ENCODE peak calls at places on chromosomes 1 and 21, in seven cellular contexts. One of them, this sample, is unnamed. For H3K9me3, the result is how much of the 10 kb centered on the place peaks cover.

GRCh38 chr1:26723013-26723991 is 27.5 kb downstream of the ARID1A start:
- DNase-seq in cardiac muscle cell: peak
- DNase-seq in heart right ventricle: peak
- DNase-seq in BE2C: peak
- DNase-seq in breast epithelium: peak
- DNase-seq in PC-3: peak
- DNase-seq in A549: peak
- DNase-seq in this sample: peak

GRCh38 chr1:30405631-30406212 is 317.7 kb downstream of the MATN1 start:
- DNase-seq in cardiac muscle cell: no peak
- DNase-seq in heart right ventricle: no peak
- DNase-seq in BE2C: no peak
- DNase-seq in breast epithelium: peak
- DNase-seq in PC-3: no peak
- DNase-seq in A549: no peak
- DNase-seq in this sample: no peak

GRCh38 chr1:116951175-116951935 is 41.6 kb downstream of the PTGFRN start:
- DNase-seq in cardiac muscle cell: no peak
- DNase-seq in heart right ventricle: no peak
- DNase-seq in BE2C: no peak
- DNase-seq in breast epithelium: no peak
- DNase-seq in PC-3: peak
- DNase-seq in A549: no peak
- DNase-seq in this sample: peak

GRCh38 chr1:209802117-209802779 is 3.7 kb downstream of the IRF6 start:
- DNase-seq in cardiac muscle cell: no peak
- DNase-seq in heart right ventricle: no peak
- DNase-seq in BE2C: peak
- DNase-seq in breast epithelium: no peak
- DNase-seq in PC-3: no peak
- DNase-seq in A549: no peak
- DNase-seq in this sample: no peak

GRCh38 chr1:172719694-172720138 is 60.8 kb downstream of the FASLG start:
- DNase-seq in cardiac muscle cell: peak
- DNase-seq in heart right ventricle: no peak
- DNase-seq in BE2C: no peak
- DNase-seq in breast epithelium: no peak
- DNase-seq in PC-3: peak
- DNase-seq in A549: peak
- DNase-seq in this sample: no peak

GRCh38 chr1:90344963-90345730 is 350.2 kb downstream of the ZNF326 start:
- DNase-seq in cardiac muscle cell: no peak
- DNase-seq in heart right ventricle: no peak
- DNase-seq in BE2C: no peak
- DNase-seq in breast epithelium: no peak
- DNase-seq in PC-3: no peak
- DNase-seq in A549: no peak
- DNase-seq in this sample: no peak

GRCh38 chr1:145889722-145890121 is 4.1 kb upstream of the ANKRD35 start:
- DNase-seq in cardiac muscle cell: peak
- DNase-seq in heart right ventricle: no peak
- DNase-seq in BE2C: no peak
- DNase-seq in breast epithelium: no peak
- DNase-seq in PC-3: peak
- DNase-seq in A549: no peak
- DNase-seq in this sample: no peak

GRCh38 chr1:203133969-203134725 is 6.6 kb downstream of the ADORA1 start:
- DNase-seq in cardiac muscle cell: no peak
- DNase-seq in heart right ventricle: no peak
- DNase-seq in BE2C: no peak
- DNase-seq in breast epithelium: no peak
- DNase-seq in PC-3: peak
- DNase-seq in A549: no peak
- DNase-seq in this sample: peak

GRCh38 chr1:212291505-212292134 is 6.4 kb downstream of the PPP2R5A start:
- DNase-seq in cardiac muscle cell: peak
- DNase-seq in heart right ventricle: no peak
- DNase-seq in BE2C: peak
- DNase-seq in breast epithelium: no peak
- DNase-seq in PC-3: peak
- DNase-seq in A549: peak
- DNase-seq in this sample: no peak

GRCh38 chr1:15942661-15943514 is 33.0 kb downstream of the ZBTB17 start:
- DNase-seq in cardiac muscle cell: no peak
- DNase-seq in heart right ventricle: no peak
- DNase-seq in BE2C: no peak
- DNase-seq in breast epithelium: no peak
- DNase-seq in PC-3: no peak
- DNase-seq in A549: no peak
- DNase-seq in this sample: no peak

GRCh38 chr1:110055493-110056283 is 14.8 kb downstream of the ALX3 start:
- DNase-seq in cardiac muscle cell: no peak
- DNase-seq in heart right ventricle: no peak
- DNase-seq in BE2C: no peak
- DNase-seq in breast epithelium: no peak
- DNase-seq in PC-3: no peak
- DNase-seq in A549: no peak
- DNase-seq in this sample: no peak

GRCh38 chr21:42455196-42455595 is 40.8 kb downstream of the RSPH1 start:
- DNase-seq in cardiac muscle cell: no peak
- DNase-seq in heart right ventricle: no peak
- DNase-seq in BE2C: no peak
- DNase-seq in breast epithelium: no peak
- DNase-seq in PC-3: no peak
- DNase-seq in A549: no peak
- DNase-seq in this sample: no peak

GRCh38 chr21:25176637-25177412 is 430.5 kb downstream of the MRPL39 start:
- DNase-seq in cardiac muscle cell: no peak
- DNase-seq in heart right ventricle: no peak
- DNase-seq in BE2C: no peak
- DNase-seq in breast epithelium: no peak
- DNase-seq in PC-3: peak
- DNase-seq in A549: no peak
- DNase-seq in this sample: no peak

GRCh38 chr1:10788592-10789006 is 7.8 kb downstream of the CASZ1 start:
- DNase-seq in cardiac muscle cell: peak
- DNase-seq in heart right ventricle: peak
- DNase-seq in BE2C: peak
- DNase-seq in breast epithelium: no peak
- DNase-seq in PC-3: peak
- DNase-seq in A549: peak
- DNase-seq in this sample: peak

GRCh38 chr1:210855440-210855839 is 278.5 kb downstream of the KCNH1 start:
- DNase-seq in cardiac muscle cell: peak
- DNase-seq in heart right ventricle: no peak
- DNase-seq in BE2C: no peak
- DNase-seq in breast epithelium: no peak
- DNase-seq in PC-3: no peak
- DNase-seq in A549: no peak
- DNase-seq in this sample: no peak

GRCh38 chr1:203171341-203172183 is 4.1 kb downstream of the MYBPH start:
- DNase-seq in cardiac muscle cell: no peak
- DNase-seq in heart right ventricle: no peak
- DNase-seq in BE2C: no peak
- DNase-seq in breast epithelium: no peak
- DNase-seq in PC-3: no peak
- DNase-seq in A549: no peak
- DNase-seq in this sample: no peak

GRCh38 chr1:47703981-47704596 is 266.2 kb downstream of the FOXD2 start:
- DNase-seq in cardiac muscle cell: no peak
- DNase-seq in heart right ventricle: no peak
- DNase-seq in BE2C: no peak
- DNase-seq in breast epithelium: no peak
- DNase-seq in PC-3: peak
- DNase-seq in A549: peak
- DNase-seq in this sample: no peak

GRCh38 chr1:159091547-159092397 is 15.2 kb upstream of the AIM2 start:
- DNase-seq in cardiac muscle cell: no peak
- DNase-seq in heart right ventricle: no peak
- DNase-seq in BE2C: no peak
- DNase-seq in breast epithelium: no peak
- DNase-seq in PC-3: peak
- DNase-seq in A549: no peak
- DNase-seq in this sample: no peak

GRCh38 chr1:203147376-203147775 is 19.9 kb downstream of the ADORA1 start:
- DNase-seq in cardiac muscle cell: no peak
- DNase-seq in heart right ventricle: no peak
- DNase-seq in BE2C: no peak
- DNase-seq in breast epithelium: peak
- DNase-seq in PC-3: no peak
- DNase-seq in A549: no peak
- DNase-seq in this sample: no peak

GRCh38 chr1:219416598-219417238 is 196.2 kb downstream of the ZC3H11B start:
- DNase-seq in cardiac muscle cell: peak
- DNase-seq in heart right ventricle: peak
- DNase-seq in BE2C: peak
- DNase-seq in breast epithelium: no peak
- DNase-seq in PC-3: peak
- DNase-seq in A549: peak
- DNase-seq in this sample: peak

GRCh38 chr21:16594191-16594590 is 864.4 kb downstream of the USP25 start:
- DNase-seq in cardiac muscle cell: no peak
- DNase-seq in heart right ventricle: no peak
- DNase-seq in BE2C: no peak
- DNase-seq in breast epithelium: no peak
- DNase-seq in PC-3: no peak
- DNase-seq in A549: no peak
- DNase-seq in this sample: no peak

GRCh38 chr21:28550057-28550825 is 442.4 kb downstream of the LTN1 start:
- DNase-seq in cardiac muscle cell: no peak
- DNase-seq in heart right ventricle: no peak
- DNase-seq in BE2C: no peak
- DNase-seq in breast epithelium: no peak
- DNase-seq in PC-3: peak
- DNase-seq in A549: no peak
- DNase-seq in this sample: no peak

GRCh38 chr1:244006961-244007360 is 44.1 kb upstream of the ZBTB18 start:
- DNase-seq in cardiac muscle cell: no peak
- DNase-seq in heart right ventricle: no peak
- DNase-seq in BE2C: no peak
- DNase-seq in breast epithelium: no peak
- DNase-seq in PC-3: no peak
- DNase-seq in A549: no peak
- DNase-seq in this sample: no peak

DNA sequence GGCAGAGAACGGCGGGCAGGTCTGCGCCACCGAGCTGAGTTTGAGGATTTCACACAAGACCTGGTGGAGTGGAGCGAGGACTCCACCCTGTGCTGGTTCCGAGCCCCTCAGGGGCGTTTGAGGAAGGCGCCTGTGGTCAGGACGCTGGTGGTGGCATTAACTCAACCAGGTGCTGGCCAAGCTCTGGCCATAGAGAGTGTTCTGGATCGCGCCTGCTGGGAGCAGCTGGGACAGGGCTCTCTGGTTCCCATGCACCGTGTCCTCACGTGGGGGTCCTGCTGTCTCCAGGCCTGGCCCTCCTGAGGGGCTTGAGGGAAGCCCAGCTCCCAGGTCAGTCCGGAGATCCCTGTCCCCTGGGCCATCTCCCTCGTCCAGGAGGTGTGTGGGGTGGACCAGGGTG is 24.8 kb upstream of the TTC34 start:
- DNase-seq in cardiac muscle cell: no peak
- DNase-seq in heart right ventricle: no peak
- DNase-seq in BE2C: no peak
- DNase-seq in breast epithelium: no peak
- DNase-seq in PC-3: no peak
- DNase-seq in A549: no peak
- DNase-seq in this sample: no peak
- H3K9me3 ChIP-seq in cardiac muscle cell: under half
- H3K9me3 ChIP-seq in heart right ventricle: under half
- H3K9me3 ChIP-seq in BE2C: under half
- H3K9me3 ChIP-seq in breast epithelium: under half
- H3K9me3 ChIP-seq in PC-3: under half
- H3K9me3 ChIP-seq in A549: under half
- H3K9me3 ChIP-seq in this sample: under half

GRCh38 chr1:227654858-227655752 is 80.0 kb downstream of the JMJD4 start:
- DNase-seq in cardiac muscle cell: no peak
- DNase-seq in heart right ventricle: no peak
- DNase-seq in BE2C: no peak
- DNase-seq in breast epithelium: no peak
- DNase-seq in PC-3: peak
- DNase-seq in A549: no peak
- DNase-seq in this sample: no peak
- H3K9me3 ChIP-seq in cardiac muscle cell: under half
- H3K9me3 ChIP-seq in heart right ventricle: half or more
- H3K9me3 ChIP-seq in BE2C: under half
- H3K9me3 ChIP-seq in breast epithelium: half or more
- H3K9me3 ChIP-seq in PC-3: half or more
- H3K9me3 ChIP-seq in A549: half or more
- H3K9me3 ChIP-seq in this sample: half or more

GRCh38 chr1:2542262-2542915 is 12.3 kb upstream of the HES5 start:
- DNase-seq in cardiac muscle cell: no peak
- DNase-seq in heart right ventricle: no peak
- DNase-seq in BE2C: no peak
- DNase-seq in breast epithelium: no peak
- DNase-seq in PC-3: no peak
- DNase-seq in A549: no peak
- DNase-seq in this sample: no peak
- H3K9me3 ChIP-seq in cardiac muscle cell: under half
- H3K9me3 ChIP-seq in heart right ventricle: under half
- H3K9me3 ChIP-seq in BE2C: under half
- H3K9me3 ChIP-seq in breast epithelium: under half
- H3K9me3 ChIP-seq in PC-3: under half
- H3K9me3 ChIP-seq in A549: under half
- H3K9me3 ChIP-seq in this sample: under half

GRCh38 chr1:152164542-152165136 is 5.6 kb upstream of the RPTN start:
- DNase-seq in cardiac muscle cell: no peak
- DNase-seq in heart right ventricle: no peak
- DNase-seq in BE2C: no peak
- DNase-seq in breast epithelium: no peak
- DNase-seq in PC-3: peak
- DNase-seq in A549: no peak
- DNase-seq in this sample: no peak

GRCh38 chr1:152162826-152163463 is 3.9 kb upstream of the RPTN start:
- DNase-seq in cardiac muscle cell: no peak
- DNase-seq in heart right ventricle: no peak
- DNase-seq in BE2C: no peak
- DNase-seq in breast epithelium: no peak
- DNase-seq in PC-3: peak
- DNase-seq in A549: peak
- DNase-seq in this sample: no peak

GRCh38 chr1:152165291-152166077 is 6.5 kb upstream of the RPTN start:
- DNase-seq in cardiac muscle cell: no peak
- DNase-seq in heart right ventricle: no peak
- DNase-seq in BE2C: no peak
- DNase-seq in breast epithelium: no peak
- DNase-seq in PC-3: no peak
- DNase-seq in A549: no peak
- DNase-seq in this sample: no peak

GRCh38 chr1:152159144-152159543 is at the start of gene RPTN:
- DNase-seq in cardiac muscle cell: no peak
- DNase-seq in heart right ventricle: no peak
- DNase-seq in BE2C: no peak
- DNase-seq in breast epithelium: no peak
- DNase-seq in PC-3: peak
- DNase-seq in A549: no peak
- DNase-seq in this sample: no peak

DNA sequence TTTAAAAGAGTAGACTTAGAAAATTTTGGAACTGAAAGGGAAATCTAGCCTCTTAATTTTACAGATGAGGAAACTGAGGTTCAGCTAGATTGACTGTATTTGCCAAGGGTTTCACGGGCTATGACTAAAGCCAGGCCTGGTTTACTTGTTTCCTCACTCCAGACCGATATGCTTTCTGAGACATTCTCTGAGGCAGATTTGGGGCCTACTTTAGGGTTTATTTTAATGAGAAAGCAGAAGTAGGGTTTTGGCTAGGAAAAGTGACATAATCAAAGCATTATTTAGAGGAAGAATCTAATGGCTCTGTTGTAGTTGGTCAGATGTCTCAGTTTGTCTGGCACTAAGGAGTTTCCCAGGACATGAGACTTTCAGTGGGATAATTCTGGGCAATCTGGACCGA is 1.5 kb upstream of the RPTN start:
- DNase-seq in cardiac muscle cell: no peak
- DNase-seq in heart right ventricle: no peak
- DNase-seq in BE2C: no peak
- DNase-seq in breast epithelium: no peak
- DNase-seq in PC-3: no peak
- DNase-seq in A549: no peak
- DNase-seq in this sample: no peak
- H3K9me3 ChIP-seq in cardiac muscle cell: under half
- H3K9me3 ChIP-seq in heart right ventricle: under half
- H3K9me3 ChIP-seq in BE2C: under half
- H3K9me3 ChIP-seq in breast epithelium: under half
- H3K9me3 ChIP-seq in PC-3: under half
- H3K9me3 ChIP-seq in A549: under half
- H3K9me3 ChIP-seq in this sample: under half